ENCODE peak calls at places on chromosome 2, in six cellular contexts. J is cardiac fibroblast, X is sigmoid colon, I is nucleus accumbens, Y is T follicular helper cell, T is kidney glomerular epithelial cell. K is an unnamed sample.

GRCh38 chr2:101710036-101710689 is 12.7 kb downstream of the MAP4K4 start:
- DNase-seq in X (no peak), I (no peak), Y (no peak), J (no peak), T (no peak), K (no peak)

GRCh38 chr2:112092286-112093041 is 37.4 kb downstream of the TMEM87B start:
- DNase-seq in I (no peak), J (peak; percentile 75), Y (no peak), X (no peak), T (peak; percentile 45), K (no peak)

GRCh38 chr2:191757256-191757655 is 79.3 kb downstream of the NABP1 start:
- DNase-seq in Y (no peak), I (no peak), J (no peak), X (no peak), T (no peak), K (no peak)

GRCh38 chr2:120685403-120686297 is 50.0 kb upstream of the GLI2 start:
- DNase-seq in Y (no peak), X (peak; percentile 61), I (no peak), T (no peak), J (no peak), K (no peak)

GRCh38 chr2:173607601-173608311 is 253.1 kb downstream of the CDCA7 start:
- DNase-seq in Y (no peak), I (no peak), T (no peak), X (no peak), J (no peak), K (no peak)

GRCh38 chr2:23563673-23564617 is 179.0 kb downstream of the KLHL29 start:
- DNase-seq in I (no peak), X (peak; percentile 88), Y (no peak), T (no peak), J (peak; percentile 75), K (no peak)

GRCh38 chr2:1591978-1592907 is 152.1 kb downstream of the PXDN start:
- DNase-seq in I (no peak), T (peak; percentile 46), J (peak; percentile 98), X (peak; percentile 92), Y (no peak), K (peak; percentile 72)

GRCh38 chr2:160747771-160748170 is 254.2 kb upstream of the RBMS1 start:
- DNase-seq in Y (no peak), T (peak; percentile 24), J (peak; percentile 63), X (no peak), I (no peak), K (no peak)

GRCh38 chr2:191318729-191319078 is 73.5 kb downstream of the MYO1B start:
- DNase-seq in I (no peak), J (peak; percentile 73), T (no peak), Y (no peak), X (no peak), K (peak; percentile 45)

GRCh38 chr2:21664083-21664482 is 540.3 kb downstream of the TDRD15 start:
- DNase-seq in X (no peak), T (no peak), J (no peak), Y (no peak), I (no peak), K (no peak)

GRCh38 chr2:150900913-150901312 is 360.8 kb downstream of the RBM43 start:
- DNase-seq in I (no peak), Y (no peak), X (no peak), J (no peak), T (no peak), K (no peak)

GRCh38 chr2:5609191-5609590 is 83.0 kb upstream of the SOX11 start:
- DNase-seq in J (no peak), I (no peak), X (no peak), Y (no peak), T (no peak), K (no peak)

K was measured in iPS DF 19.7.